ENCODE peak calls at places on chromosome X, in five cellular contexts. F is OCI-LY7, J is T-helper 2 cell, O is activated T-helper 1 cell treated with Interleukin-2 at 50 U/mL for 16 hours, W is T1000. L is an unnamed sample.

GRCh38 chrX:113059714-113060113 is 219.1 kb upstream of the AMOT start:
- DNase-seq in F (no peak), W (no peak), O (no peak), J (no peak), L (peak)

GRCh38 chrX:151397741-151398070 is 700 bp downstream of the VMA21 start:
- DNase-seq in J (no peak), W (no peak), O (no peak), F (peak), L (no peak)

GRCh38 chrX:81120936-81121351 is 80.8 kb downstream of the HMGN5 start:
- DNase-seq in F (peak), W (no peak), O (no peak), J (no peak), L (peak)

GRCh38 chrX:133523094-133523493 is 107.8 kb upstream of the GPC4 start:
- DNase-seq in F (no peak), O (no peak), J (no peak), W (no peak), L (peak)

GRCh38 chrX:33183366-33183765 is 28.0 kb downstream of the DMD start:
- DNase-seq in O (no peak), W (no peak), F (peak), J (no peak), L (no peak)

GRCh38 chrX:101262590-101262989 is 28.5 kb downstream of the TAF7L start:
- DNase-seq in W (no peak), J (no peak), O (no peak), F (no peak), L (no peak)

GRCh38 chrX:87727615-87728014 is 210.0 kb downstream of the KLHL4 start:
- DNase-seq in O (no peak), F (no peak), J (no peak), W (no peak), L (peak)

GRCh38 chrX:40733691-40734090 is 1.7 kb downstream of the MED14 start:
- DNase-seq in F (no peak), J (no peak), W (no peak), O (no peak), L (no peak)

GRCh38 chrX:42269186-42269585 is 345.8 kb upstream of the CASK start:
- DNase-seq in W (no peak), O (no peak), F (no peak), J (no peak), L (no peak)

GRCh38 chrX:100872161-100872560 is 2.0 kb downstream of the NOX1 start:
- DNase-seq in F (no peak), O (no peak), W (no peak), J (no peak), L (no peak)

GRCh38 chrX:109535578-109535977 is 1.1 kb upstream of the NXT2 start:
- DNase-seq in F (no peak), O (no peak), W (no peak), J (no peak), L (no peak)

GRCh38 chrX:123993326-123993725 is 31.8 kb downstream of the STAG2 start:
- DNase-seq in W (peak), J (no peak), F (no peak), O (no peak), L (no peak)

GRCh38 chrX:138026211-138026610 is 460.3 kb downstream of the ZIC3 start:
- DNase-seq in O (no peak), F (peak), J (no peak), W (no peak), L (peak)

GRCh38 chrX:48458711-48459110 is 11.3 kb downstream of the SLC38A5 start:
- DNase-seq in J (no peak), F (no peak), O (no peak), W (no peak), L (peak)

GRCh38 chrX:48827654-48827968 is 1.3 kb downstream of the ERAS start:
- DNase-seq in J (no peak), W (no peak), F (no peak), O (no peak), L (no peak)

GRCh38 chrX:19627533-19627932 is 112.2 kb upstream of the MAP3K15 start:
- DNase-seq in J (no peak), O (no peak), W (no peak), F (no peak), L (no peak)

GRCh38 chrX:125439194-125439849 is 119.7 kb downstream of the TEX13C start:
- DNase-seq in F (no peak), W (no peak), J (no peak), O (no peak), L (peak)

GRCh38 chrX:81082649-81083048 is 119.1 kb downstream of the HMGN5 start:
- DNase-seq in J (no peak), F (peak), O (no peak), W (no peak), L (no peak)

GRCh38 chrX:10729000-10729399 is 108.6 kb upstream of the MID1 start:
- DNase-seq in O (no peak), J (no peak), W (no peak), F (no peak), L (no peak)

GRCh38 chrX:117969337-117969736 is 147.3 kb downstream of the KLHL13 start:
- DNase-seq in F (no peak), W (no peak), J (no peak), O (no peak), L (peak)

GRCh38 chrX:21176927-21177571 is 197.2 kb upstream of the CNKSR2 start:
- DNase-seq in J (no peak), F (no peak), W (no peak), O (no peak), L (no peak)

GRCh38 chrX:101677028-101677427 is 17.4 kb upstream of the ARMCX2 start:
- DNase-seq in W (no peak), O (no peak), J (no peak), F (no peak), L (no peak)

GRCh38 chrX:107579956-107580355 is 48.4 kb upstream of the PRPS1 start:
- DNase-seq in O (no peak), F (no peak), J (no peak), W (no peak), L (no peak)

GRCh38 chrX:19566359-19567141 is 51.2 kb upstream of the MAP3K15 start:
- DNase-seq in O (no peak), J (no peak), F (peak), W (no peak), L (peak)

GRCh38 chrX:143580266-143580665 is 55.6 kb downstream of the SLITRK4 start:
- DNase-seq in O (no peak), J (no peak), F (peak), W (no peak), L (no peak)

GRCh38 chrX:47885501-47885900 is 48.8 kb downstream of the ZNF81 start:
- DNase-seq in F (no peak), W (no peak), J (no peak), O (no peak), L (no peak)

L was measured in DMS53.